ENCODE peak calls at places on chromosome 17, in five cellular contexts. F is right lobe of liver; D is ELR; X is mesothelial cell of epicardium; U is activated effector memory CD4-positive, alpha-beta T cell treated with Interleukin-2 at 50 U/mL for 16 hours. L is an unnamed sample.

GRCh38 chr17:78112508-78113471 is 15.8 kb downstream of the TMC6 start:
- DNase-seq in F (peak; percentile 79), D (peak; percentile 69), X (peak; percentile 65), U (peak; percentile 65), L (peak; percentile 86)

GRCh38 chr17:65137076-65137935 is at the start of gene RGS9:
- DNase-seq in F (peak; percentile 89), D (peak; percentile 82), X (peak; percentile 82), U (peak; percentile 78), L (peak; percentile 91)

GRCh38 chr17:7884581-7885356 is 3.8 kb upstream of the CHD3 start:
- DNase-seq in F (no peak), D (peak; percentile 26), X (no peak), U (peak; percentile 25), L (no peak)

GRCh38 chr17:40526668-40527067 is 25.2 kb upstream of the TNS4 start:
- DNase-seq in F (no peak), D (no peak), X (no peak), U (no peak), L (no peak)

GRCh38 chr17:15914400-15915165 is 30.3 kb upstream of the ADORA2B start:
- DNase-seq in F (no peak), D (peak; percentile 92), X (no peak), U (no peak), L (no peak)

GRCh38 chr17:1050996-1051925 is 54.3 kb downstream of the TIMM22 start:
- DNase-seq in F (no peak), D (no peak), X (no peak), U (no peak), L (peak; percentile 38)

GRCh38 chr17:40311575-40311974 is 2.6 kb downstream of the RARA start:
- DNase-seq in F (peak; percentile 65), D (no peak), X (no peak), U (no peak), L (peak; percentile 76)

GRCh38 chr17:16453493-16453851 is 38.1 kb downstream of the TRPV2 start:
- DNase-seq in F (no peak), D (no peak), X (no peak), U (no peak), L (no peak)

GRCh38 chr17:76014100-76014924 is 12.8 kb downstream of the EVPL start:
- DNase-seq in F (peak; percentile 75), D (peak; percentile 84), X (peak; percentile 69), U (peak; percentile 62), L (peak; percentile 86)

GRCh38 chr17:57911021-57911420 is 44.2 kb downstream of the CUEDC1 start:
- DNase-seq in F (no peak), D (no peak), X (no peak), U (no peak), L (no peak)

GRCh38 chr17:15293558-15293957 is 28.4 kb upstream of the PMP22 start:
- DNase-seq in F (no peak), D (no peak), X (no peak), U (no peak), L (no peak)

GRCh38 chr17:76427457-76428231 is 25.3 kb downstream of the UBE2O start:
- DNase-seq in F (no peak), D (no peak), X (no peak), U (no peak), L (no peak)

GRCh38 chr17:4950757-4951204 is at the start of gene ENO3:
- DNase-seq in F (peak; percentile 89), D (no peak), X (no peak), U (no peak), L (no peak)

GRCh38 chr17:76599699-76600460 is 14.2 kb upstream of the ST6GALNAC2 start:
- DNase-seq in F (peak; percentile 31), D (no peak), X (no peak), U (no peak), L (no peak)

GRCh38 chr17:42389135-42389417 is 834 bp upstream of the STAT3 start:
- DNase-seq in F (no peak), D (no peak), X (no peak), U (no peak), L (no peak)

GRCh38 chr17:15213381-15214087 is 51.6 kb downstream of the PMP22 start:
- DNase-seq in F (no peak), D (peak; percentile 49), X (no peak), U (no peak), L (no peak)

GRCh38 chr17:32567086-32567485 is 80.3 kb downstream of the CDK5R1 start:
- DNase-seq in F (no peak), D (no peak), X (no peak), U (no peak), L (no peak)

GRCh38 chr17:68457168-68457538 is at the start of gene WIPI1:
- DNase-seq in F (no peak), D (no peak), X (no peak), U (no peak), L (peak; percentile 79)

GRCh38 chr17:17609121-17609520 is 17.6 kb upstream of the PEMT start:
- DNase-seq in F (no peak), D (no peak), X (no peak), U (no peak), L (no peak)

GRCh38 chr17:78330570-78331224 is 29.2 kb downstream of the SOCS3 start:
- DNase-seq in F (no peak), D (peak; percentile 56), X (no peak), U (no peak), L (no peak)

GRCh38 chr17:16989230-16989952 is 17.5 kb upstream of the TNFRSF13B start:
- DNase-seq in F (no peak), D (no peak), X (no peak), U (peak; percentile 14), L (no peak)

GRCh38 chr17:58587713-58588117 is 73.3 kb upstream of the MTMR4 start:
- DNase-seq in F (peak; percentile 64), D (peak; percentile 65), X (peak; percentile 21), U (peak; percentile 34), L (peak; percentile 61)

GRCh38 chr17:43952351-43952723 is 1.4 kb downstream of the PYY start:
- DNase-seq in F (no peak), D (no peak), X (no peak), U (no peak), L (no peak)

GRCh38 chr17:4872786-4873185 is 26.6 kb upstream of the C17orf107 start:
- DNase-seq in F (no peak), D (no peak), X (no peak), U (no peak), L (peak; percentile 71)

GRCh38 chr17:13403982-13404931 is 197.5 kb downstream of the HS3ST3A1 start:
- DNase-seq in F (no peak), D (no peak), X (no peak), U (no peak), L (no peak)

GRCh38 chr17:33055171-33055611 is 63.5 kb downstream of the SPACA3 start:
- DNase-seq in F (no peak), D (no peak), X (no peak), U (no peak), L (no peak)

GRCh38 chr17:72950236-72950931 is 142.1 kb downstream of the SLC39A11 start:
- DNase-seq in F (no peak), D (no peak), X (no peak), U (no peak), L (no peak)

GRCh38 chr17:13266596-13266995 is 248.8 kb upstream of the ELAC2 start:
- DNase-seq in F (no peak), D (peak; percentile 6), X (no peak), U (no peak), L (no peak)

GRCh38 chr17:82942166-82943130 is 102.6 kb upstream of the ZNF750 start:
- DNase-seq in F (peak; percentile 40), D (no peak), X (no peak), U (no peak), L (peak; percentile 29)